ENCODE peak calls at places on chromosomes 6 and 20, in four cellular contexts. One of them, this sample, is unnamed.

GRCh38 chr6:46452312-46452917 is 38.8 kb downstream of the RCAN2 start:
- DNase-seq in heart left ventricle: no peak
- DNase-seq in RWPE1: no peak
- DNase-seq in HL-60: no peak
- DNase-seq in this sample: no peak

GRCh38 chr6:151422981-151423380 is 28.9 kb downstream of the RMND1 start:
- DNase-seq in heart left ventricle: no peak
- DNase-seq in RWPE1: no peak
- DNase-seq in HL-60: no peak
- DNase-seq in this sample: no peak

GRCh38 chr6:28589952-28590340 is 64.3 kb downstream of the GPX5 start:
- DNase-seq in heart left ventricle: no peak
- DNase-seq in RWPE1: no peak
- DNase-seq in HL-60: no peak
- DNase-seq in this sample: no peak

GRCh38 chr20:61083431-61083830 is 168.6 kb upstream of the CDH4 start:
- DNase-seq in heart left ventricle: no peak
- DNase-seq in RWPE1: no peak
- DNase-seq in HL-60: no peak
- DNase-seq in this sample: no peak

GRCh38 chr6:26026833-26027490 is 60.3 kb upstream of the HFE start:
- DNase-seq in heart left ventricle: peak; percentile 90
- DNase-seq in RWPE1: peak; percentile 78
- DNase-seq in HL-60: peak; percentile 97
- DNase-seq in this sample: peak; percentile 97

GRCh38 chr6:2793491-2794151 is 28.4 kb downstream of the WRNIP1 start:
- DNase-seq in heart left ventricle: no peak
- DNase-seq in RWPE1: no peak
- DNase-seq in HL-60: peak; percentile 98
- DNase-seq in this sample: no peak

GRCh38 chr6:33609444-33610034 is 11.6 kb upstream of the ITPR3 start:
- DNase-seq in heart left ventricle: no peak
- DNase-seq in RWPE1: no peak
- DNase-seq in HL-60: no peak
- DNase-seq in this sample: no peak

GRCh38 chr20:48098099-48098498 is 312.8 kb upstream of the SULF2 start:
- DNase-seq in heart left ventricle: no peak
- DNase-seq in RWPE1: peak; percentile 59
- DNase-seq in HL-60: no peak
- DNase-seq in this sample: peak; percentile 20

GRCh38 chr6:153804755-153805330 is 234.2 kb upstream of the OPRM1 start:
- DNase-seq in heart left ventricle: no peak
- DNase-seq in RWPE1: no peak
- DNase-seq in HL-60: no peak
- DNase-seq in this sample: no peak

GRCh38 chr6:79570129-79570801 is 33.0 kb upstream of the LCA5 start:
- DNase-seq in heart left ventricle: no peak
- DNase-seq in RWPE1: peak; percentile 47
- DNase-seq in HL-60: no peak
- DNase-seq in this sample: peak; percentile 87

GRCh38 chr6:125924169-125924568 is 32.4 kb upstream of the HINT3 start:
- DNase-seq in heart left ventricle: no peak
- DNase-seq in RWPE1: no peak
- DNase-seq in HL-60: peak; percentile 61
- DNase-seq in this sample: no peak

GRCh38 chr6:33105916-33106871 is 30.4 kb downstream of the HLA-DPB1 start:
- DNase-seq in heart left ventricle: no peak
- DNase-seq in RWPE1: no peak
- DNase-seq in HL-60: no peak
- DNase-seq in this sample: no peak

GRCh38 chr6:124963416-124964083 is 1.3 kb downstream of the RNF217 start:
- DNase-seq in heart left ventricle: no peak
- DNase-seq in RWPE1: no peak
- DNase-seq in HL-60: no peak
- DNase-seq in this sample: no peak

GRCh38 chr6:102154176-102154575 is 760.7 kb downstream of the GRIK2 start:
- DNase-seq in heart left ventricle: no peak
- DNase-seq in RWPE1: no peak
- DNase-seq in HL-60: no peak
- DNase-seq in this sample: no peak

GRCh38 chr6:117237561-117237960 is 27.8 kb upstream of the VGLL2 start:
- DNase-seq in heart left ventricle: no peak
- DNase-seq in RWPE1: peak; percentile 30
- DNase-seq in HL-60: no peak
- DNase-seq in this sample: no peak

GRCh38 chr6:16503919-16504554 is 257.2 kb downstream of the ATXN1 start:
- DNase-seq in heart left ventricle: no peak
- DNase-seq in RWPE1: no peak
- DNase-seq in HL-60: peak; percentile 87
- DNase-seq in this sample: no peak

GRCh38 chr6:123203928-123204327 is 207.9 kb downstream of the CLVS2 start:
- DNase-seq in heart left ventricle: no peak
- DNase-seq in RWPE1: no peak
- DNase-seq in HL-60: no peak
- DNase-seq in this sample: no peak

GRCh38 chr20:17873410-17874270 is 95.0 kb downstream of the SNX5 start:
- DNase-seq in heart left ventricle: peak; percentile 88
- DNase-seq in RWPE1: peak; percentile 35
- DNase-seq in HL-60: no peak
- DNase-seq in this sample: peak; percentile 21

GRCh38 chr6:30073489-30074240 is 1.9 kb downstream of the RNF39 start:
- DNase-seq in heart left ventricle: no peak
- DNase-seq in RWPE1: no peak
- DNase-seq in HL-60: no peak
- DNase-seq in this sample: no peak

GRCh38 chr6:13978102-13978640 is 53.4 kb downstream of the RNF182 start:
- DNase-seq in heart left ventricle: no peak
- DNase-seq in RWPE1: no peak
- DNase-seq in HL-60: no peak
- DNase-seq in this sample: no peak

GRCh38 chr6:74574794-74575193 is 631.1 kb downstream of the COL12A1 start:
- DNase-seq in heart left ventricle: no peak
- DNase-seq in RWPE1: no peak
- DNase-seq in HL-60: no peak
- DNase-seq in this sample: peak; percentile 18

GRCh38 chr6:140107216-140107615 is 732.8 kb upstream of the CITED2 start:
- DNase-seq in heart left ventricle: no peak
- DNase-seq in RWPE1: no peak
- DNase-seq in HL-60: no peak
- DNase-seq in this sample: no peak

GRCh38 chr20:39108746-39109145 is 146.6 kb downstream of the DHX35 start:
- DNase-seq in heart left ventricle: no peak
- DNase-seq in RWPE1: peak; percentile 43
- DNase-seq in HL-60: no peak
- DNase-seq in this sample: no peak

GRCh38 chr6:93300661-93301060 is 118.7 kb downstream of the EPHA7 start:
- DNase-seq in heart left ventricle: no peak
- DNase-seq in RWPE1: no peak
- DNase-seq in HL-60: no peak
- DNase-seq in this sample: no peak

GRCh38 chr20:32980131-32980941 is 23.9 kb downstream of the SUN5 start:
- DNase-seq in heart left ventricle: no peak
- DNase-seq in RWPE1: no peak
- DNase-seq in HL-60: no peak
- DNase-seq in this sample: no peak

GRCh38 chr6:108941867-108942266 is 93.6 kb downstream of the ARMC2 start:
- DNase-seq in heart left ventricle: no peak
- DNase-seq in RWPE1: no peak
- DNase-seq in HL-60: no peak
- DNase-seq in this sample: no peak

GRCh38 chr6:14707971-14708465 is 537.9 kb upstream of the JARID2 start:
- DNase-seq in heart left ventricle: no peak
- DNase-seq in RWPE1: no peak
- DNase-seq in HL-60: no peak
- DNase-seq in this sample: no peak

GRCh38 chr6:104969108-104969507 is 12.2 kb downstream of the LIN28B start:
- DNase-seq in heart left ventricle: no peak
- DNase-seq in RWPE1: no peak
- DNase-seq in HL-60: no peak
- DNase-seq in this sample: no peak

GRCh38 chr20:17210983-17211382 is 15.9 kb upstream of the PCSK2 start:
- DNase-seq in heart left ventricle: no peak
- DNase-seq in RWPE1: peak; percentile 34
- DNase-seq in HL-60: no peak
- DNase-seq in this sample: no peak

GRCh38 chr6:129110687-129111343 is 227.9 kb downstream of the LAMA2 start:
- DNase-seq in heart left ventricle: no peak
- DNase-seq in RWPE1: no peak
- DNase-seq in HL-60: no peak
- DNase-seq in this sample: no peak

GRCh38 chr6:78530208-78530607 is 337.1 kb upstream of the IRAK1BP1 start:
- DNase-seq in heart left ventricle: no peak
- DNase-seq in RWPE1: no peak
- DNase-seq in HL-60: no peak
- DNase-seq in this sample: no peak

GRCh38 chr6:134683783-134684765 is 265.8 kb downstream of the ALDH8A1 start:
- DNase-seq in heart left ventricle: no peak
- DNase-seq in RWPE1: no peak
- DNase-seq in HL-60: no peak
- DNase-seq in this sample: no peak

GRCh38 chr6:113936093-113936934 is 34.6 kb downstream of the HDAC2 start:
- DNase-seq in heart left ventricle: no peak
- DNase-seq in RWPE1: peak; percentile 31
- DNase-seq in HL-60: peak; percentile 25
- DNase-seq in this sample: peak; percentile 29

GRCh38 chr20:25541676-25542075 is 43.7 kb downstream of the NINL start:
- DNase-seq in heart left ventricle: no peak
- DNase-seq in RWPE1: no peak
- DNase-seq in HL-60: no peak
- DNase-seq in this sample: no peak

GRCh38 chr20:25537890-25538289 is 47.4 kb downstream of the NINL start:
- DNase-seq in heart left ventricle: no peak
- DNase-seq in RWPE1: no peak
- DNase-seq in HL-60: no peak
- DNase-seq in this sample: no peak

GRCh38 chr20:25538838-25539665 is 46.3 kb downstream of the NINL start:
- DNase-seq in heart left ventricle: no peak
- DNase-seq in RWPE1: no peak
- DNase-seq in HL-60: no peak
- DNase-seq in this sample: no peak

GRCh38 chr20:25540273-25540672 is 45.1 kb downstream of the NINL start:
- DNase-seq in heart left ventricle: no peak
- DNase-seq in RWPE1: peak; percentile 38
- DNase-seq in HL-60: no peak
- DNase-seq in this sample: no peak

DNA sequence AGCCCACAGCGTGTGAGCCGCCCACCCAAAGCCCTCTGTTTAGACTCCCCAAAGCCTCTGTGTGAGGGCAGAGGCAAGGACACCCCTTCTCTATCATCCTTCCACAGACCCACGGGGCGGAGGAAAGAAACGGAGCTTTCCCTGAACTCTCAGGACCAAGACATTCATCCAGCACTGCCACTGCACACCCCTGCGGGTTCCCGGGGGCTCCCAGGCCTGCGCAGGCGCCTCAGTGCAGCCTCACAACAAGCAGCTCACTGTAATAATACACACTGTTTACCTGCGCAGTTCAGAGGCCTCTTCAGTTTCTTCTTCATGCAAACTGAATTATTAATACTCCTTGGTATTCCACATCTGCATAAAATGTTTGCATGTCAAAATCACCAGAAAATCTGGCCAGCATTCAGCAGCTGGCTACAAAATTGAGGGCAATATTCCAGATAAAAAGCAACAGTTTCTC is 45.6 kb downstream of the NINL start:
- DNase-seq in heart left ventricle: no peak
- DNase-seq in RWPE1: no peak
- DNase-seq in HL-60: no peak
- DNase-seq in this sample: no peak
- TF ChIP-seq CTCF in heart left ventricle: no peak
- TF ChIP-seq CTCF in RWPE1: no peak
- TF ChIP-seq CTCF in HL-60: no peak
- TF ChIP-seq CTCF in this sample: no peak

GRCh38 chr6:67009818-67010217 is 1302.8 kb upstream of the EYS start:
- DNase-seq in heart left ventricle: no peak
- DNase-seq in RWPE1: peak; percentile 4
- DNase-seq in HL-60: no peak
- DNase-seq in this sample: no peak
- TF ChIP-seq CTCF in heart left ventricle: no peak
- TF ChIP-seq CTCF in RWPE1: no peak
- TF ChIP-seq CTCF in HL-60: no peak
- TF ChIP-seq CTCF in this sample: no peak

DNA sequence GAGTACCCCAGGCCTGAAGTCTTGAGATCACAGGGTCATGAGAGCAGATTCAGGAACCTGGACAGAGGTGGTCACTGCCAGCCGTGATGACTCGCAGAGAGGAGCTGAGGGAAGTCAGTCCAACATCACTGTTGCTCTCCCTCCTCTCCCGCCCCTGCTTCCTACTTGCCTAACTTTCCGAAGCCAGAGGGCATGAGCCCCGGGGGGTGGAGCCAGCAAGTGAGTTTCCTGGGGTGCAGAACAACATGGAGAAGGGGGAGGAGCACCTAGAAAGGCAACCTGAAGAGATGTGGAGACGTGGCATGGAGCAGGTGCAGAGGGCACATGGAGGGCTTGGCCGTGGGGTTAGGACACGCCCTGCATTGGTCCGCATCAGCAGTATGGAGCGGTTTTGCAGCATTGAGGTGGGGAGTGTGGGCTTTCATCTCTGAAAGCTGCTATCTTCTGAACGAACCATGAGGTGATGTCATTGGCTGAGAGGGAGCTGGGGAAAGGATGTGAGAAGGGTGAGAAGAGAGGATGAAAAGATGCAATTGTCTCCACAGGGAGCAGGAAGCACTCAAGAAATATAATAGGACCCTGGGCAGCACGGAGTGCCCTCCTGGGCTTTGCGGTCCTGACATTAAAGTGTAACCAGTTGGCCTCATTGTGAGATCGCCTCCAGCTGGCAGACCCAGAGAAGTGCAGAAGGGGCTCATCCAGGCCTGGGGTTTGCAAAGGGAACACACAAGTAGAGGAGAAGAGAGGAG is 25.0 kb downstream of the GDAP1L1 start:
- DNase-seq in heart left ventricle: no peak
- DNase-seq in RWPE1: no peak
- DNase-seq in HL-60: no peak
- DNase-seq in this sample: no peak
- TF ChIP-seq CTCF in heart left ventricle: no peak
- TF ChIP-seq CTCF in RWPE1: no peak
- TF ChIP-seq CTCF in HL-60: peak; percentile 27
- TF ChIP-seq CTCF in this sample: no peak

DNA sequence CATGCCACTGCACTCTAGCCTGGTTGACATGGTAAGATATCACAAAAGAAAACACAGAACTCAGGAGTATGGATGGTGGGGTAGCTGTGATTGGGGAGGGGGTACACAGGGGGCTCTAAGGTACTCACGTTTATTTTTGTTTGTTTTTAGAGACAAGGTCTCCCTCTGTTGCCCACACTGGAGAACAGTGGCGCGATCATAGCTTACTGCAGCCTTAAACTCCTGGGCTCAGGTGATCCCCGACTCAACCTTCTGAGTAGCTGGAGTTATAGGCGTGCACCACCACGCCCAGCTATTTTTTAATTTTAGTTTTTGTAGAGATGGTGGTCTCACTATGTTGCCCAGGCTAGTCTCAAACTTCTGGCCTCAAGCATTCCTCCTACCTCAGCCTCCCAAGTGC is 29.3 kb downstream of the BCL2L1 start:
- DNase-seq in heart left ventricle: no peak
- DNase-seq in RWPE1: no peak
- DNase-seq in HL-60: no peak
- DNase-seq in this sample: no peak
- TF ChIP-seq CTCF in heart left ventricle: no peak
- TF ChIP-seq CTCF in RWPE1: no peak
- TF ChIP-seq CTCF in HL-60: no peak
- TF ChIP-seq CTCF in this sample: no peak

GRCh38 chr20:25179439-25180089 is 15.9 kb upstream of the ENTPD6 start:
- DNase-seq in heart left ventricle: no peak
- DNase-seq in RWPE1: no peak
- DNase-seq in HL-60: no peak
- DNase-seq in this sample: no peak
- TF ChIP-seq CTCF in heart left ventricle: no peak
- TF ChIP-seq CTCF in RWPE1: peak; percentile 59
- TF ChIP-seq CTCF in HL-60: no peak
- TF ChIP-seq CTCF in this sample: no peak